ENCODE peak calls at places on chromosomes 7 and 10, in seven cellular contexts. One of them, this sample, is unnamed.

GRCh38 chr7:79454325-79454960 is 976 bp upstream of the MAGI2 start:
- DNase-seq in heart left ventricle: peak; percentile 63
- DNase-seq in HuH-7: peak; percentile 16
- DNase-seq in Peyer's patch: peak; percentile 46
- DNase-seq in OCI-LY7: no peak
- DNase-seq in stimulated activated CD4-positive, alpha-beta T cell treated with anti-CD3 and anti-CD28 coated beads, Interleukin-2, amount 100 ng/mL, for 48 hours: no peak
- DNase-seq in DMS153: no peak
- DNase-seq in this sample: peak; percentile 39

GRCh38 chr10:131093346-131093745 is 218.2 kb downstream of the TCERG1L start:
- DNase-seq in heart left ventricle: no peak
- DNase-seq in HuH-7: no peak
- DNase-seq in Peyer's patch: no peak
- DNase-seq in OCI-LY7: no peak
- DNase-seq in stimulated activated CD4-positive, alpha-beta T cell treated with anti-CD3 and anti-CD28 coated beads, Interleukin-2, amount 100 ng/mL, for 48 hours: no peak
- DNase-seq in DMS153: no peak
- DNase-seq in this sample: no peak

GRCh38 chr10:28281726-28282325 is 21.0 kb downstream of the MPP7 start:
- DNase-seq in heart left ventricle: no peak
- DNase-seq in HuH-7: no peak
- DNase-seq in Peyer's patch: no peak
- DNase-seq in OCI-LY7: peak; percentile 73
- DNase-seq in stimulated activated CD4-positive, alpha-beta T cell treated with anti-CD3 and anti-CD28 coated beads, Interleukin-2, amount 100 ng/mL, for 48 hours: no peak
- DNase-seq in DMS153: no peak
- DNase-seq in this sample: no peak

GRCh38 chr10:107611101-107611500 is 446.6 kb upstream of the SORCS1 start:
- DNase-seq in heart left ventricle: no peak
- DNase-seq in HuH-7: no peak
- DNase-seq in Peyer's patch: no peak
- DNase-seq in OCI-LY7: no peak
- DNase-seq in stimulated activated CD4-positive, alpha-beta T cell treated with anti-CD3 and anti-CD28 coated beads, Interleukin-2, amount 100 ng/mL, for 48 hours: no peak
- DNase-seq in DMS153: peak; percentile 79
- DNase-seq in this sample: no peak

GRCh38 chr10:78672898-78673297 is 395.9 kb upstream of the ZMIZ1 start:
- DNase-seq in heart left ventricle: no peak
- DNase-seq in HuH-7: no peak
- DNase-seq in Peyer's patch: no peak
- DNase-seq in OCI-LY7: no peak
- DNase-seq in stimulated activated CD4-positive, alpha-beta T cell treated with anti-CD3 and anti-CD28 coated beads, Interleukin-2, amount 100 ng/mL, for 48 hours: no peak
- DNase-seq in DMS153: no peak
- DNase-seq in this sample: no peak

GRCh38 chr10:79435271-79436065 is 10.0 kb downstream of the ZCCHC24 start:
- DNase-seq in heart left ventricle: no peak
- DNase-seq in HuH-7: no peak
- DNase-seq in Peyer's patch: no peak
- DNase-seq in OCI-LY7: no peak
- DNase-seq in stimulated activated CD4-positive, alpha-beta T cell treated with anti-CD3 and anti-CD28 coated beads, Interleukin-2, amount 100 ng/mL, for 48 hours: no peak
- DNase-seq in DMS153: no peak
- DNase-seq in this sample: peak; percentile 70

GRCh38 chr10:106078796-106079576 is 1085.5 kb downstream of the SORCS1 start:
- DNase-seq in heart left ventricle: no peak
- DNase-seq in HuH-7: no peak
- DNase-seq in Peyer's patch: no peak
- DNase-seq in OCI-LY7: no peak
- DNase-seq in stimulated activated CD4-positive, alpha-beta T cell treated with anti-CD3 and anti-CD28 coated beads, Interleukin-2, amount 100 ng/mL, for 48 hours: no peak
- DNase-seq in DMS153: no peak
- DNase-seq in this sample: no peak

GRCh38 chr10:76936182-76936581 is 701.4 kb downstream of the KCNMA1 start:
- DNase-seq in heart left ventricle: no peak
- DNase-seq in HuH-7: no peak
- DNase-seq in Peyer's patch: no peak
- DNase-seq in OCI-LY7: no peak
- DNase-seq in stimulated activated CD4-positive, alpha-beta T cell treated with anti-CD3 and anti-CD28 coated beads, Interleukin-2, amount 100 ng/mL, for 48 hours: no peak
- DNase-seq in DMS153: no peak
- DNase-seq in this sample: no peak

GRCh38 chr10:110840225-110840922 is 31.4 kb upstream of the PDCD4 start:
- DNase-seq in heart left ventricle: no peak
- DNase-seq in HuH-7: peak; percentile 34
- DNase-seq in Peyer's patch: peak; percentile 93
- DNase-seq in OCI-LY7: no peak
- DNase-seq in stimulated activated CD4-positive, alpha-beta T cell treated with anti-CD3 and anti-CD28 coated beads, Interleukin-2, amount 100 ng/mL, for 48 hours: no peak
- DNase-seq in DMS153: no peak
- DNase-seq in this sample: no peak

GRCh38 chr10:127349737-127350136 is 153.3 kb upstream of the INSYN2A start:
- DNase-seq in heart left ventricle: no peak
- DNase-seq in HuH-7: no peak
- DNase-seq in Peyer's patch: no peak
- DNase-seq in OCI-LY7: no peak
- DNase-seq in stimulated activated CD4-positive, alpha-beta T cell treated with anti-CD3 and anti-CD28 coated beads, Interleukin-2, amount 100 ng/mL, for 48 hours: no peak
- DNase-seq in DMS153: no peak
- DNase-seq in this sample: no peak

GRCh38 chr7:138074540-138074939 is 1.7 kb upstream of the AKR1D1 start:
- DNase-seq in heart left ventricle: no peak
- DNase-seq in HuH-7: no peak
- DNase-seq in Peyer's patch: no peak
- DNase-seq in OCI-LY7: no peak
- DNase-seq in stimulated activated CD4-positive, alpha-beta T cell treated with anti-CD3 and anti-CD28 coated beads, Interleukin-2, amount 100 ng/mL, for 48 hours: no peak
- DNase-seq in DMS153: no peak
- DNase-seq in this sample: no peak

GRCh38 chr7:140219672-140220520 is 43.1 kb upstream of the KDM7A start:
- DNase-seq in heart left ventricle: no peak
- DNase-seq in HuH-7: no peak
- DNase-seq in Peyer's patch: no peak
- DNase-seq in OCI-LY7: no peak
- DNase-seq in stimulated activated CD4-positive, alpha-beta T cell treated with anti-CD3 and anti-CD28 coated beads, Interleukin-2, amount 100 ng/mL, for 48 hours: no peak
- DNase-seq in DMS153: no peak
- DNase-seq in this sample: no peak

GRCh38 chr10:63114031-63114814 is 18.9 kb upstream of the NRBF2 start:
- DNase-seq in heart left ventricle: peak; percentile 63
- DNase-seq in HuH-7: peak; percentile 40
- DNase-seq in Peyer's patch: no peak
- DNase-seq in OCI-LY7: no peak
- DNase-seq in stimulated activated CD4-positive, alpha-beta T cell treated with anti-CD3 and anti-CD28 coated beads, Interleukin-2, amount 100 ng/mL, for 48 hours: no peak
- DNase-seq in DMS153: no peak
- DNase-seq in this sample: peak; percentile 91

GRCh38 chr10:18216482-18216881 is 76.3 kb downstream of the CACNB2 start:
- DNase-seq in heart left ventricle: no peak
- DNase-seq in HuH-7: peak; percentile 13
- DNase-seq in Peyer's patch: no peak
- DNase-seq in OCI-LY7: no peak
- DNase-seq in stimulated activated CD4-positive, alpha-beta T cell treated with anti-CD3 and anti-CD28 coated beads, Interleukin-2, amount 100 ng/mL, for 48 hours: no peak
- DNase-seq in DMS153: no peak
- DNase-seq in this sample: no peak

GRCh38 chr7:135333946-135334345 is 100.3 kb downstream of the STRA8 start:
- DNase-seq in heart left ventricle: no peak
- DNase-seq in HuH-7: no peak
- DNase-seq in Peyer's patch: no peak
- DNase-seq in OCI-LY7: no peak
- DNase-seq in stimulated activated CD4-positive, alpha-beta T cell treated with anti-CD3 and anti-CD28 coated beads, Interleukin-2, amount 100 ng/mL, for 48 hours: no peak
- DNase-seq in DMS153: no peak
- DNase-seq in this sample: no peak